ENCODE peak calls at places on chromosomes 16 and 17, in five cellular contexts. M is GM06990, G is AG09309, Z is lung, I is A549. C is an unnamed sample.

GRCh38 chr16:3769013-3769412 is 51.7 kb upstream of the TRAP1 start:
- DNase-seq in I (no peak), G (no peak), M (no peak), Z (no peak), C (no peak)

GRCh38 chr16:72829846-72830620 is 217.9 kb downstream of the ZFHX3 start:
- DNase-seq in Z (no peak), G (no peak), I (no peak), M (no peak), C (no peak)

GRCh38 chr16:85178006-85178591 is 65.8 kb upstream of the CIBAR2 start:
- DNase-seq in Z (no peak), I (no peak), M (no peak), G (no peak), C (no peak)

GRCh38 chr17:28112199-28112995 is 69.9 kb downstream of the NLK start:
- DNase-seq in M (no peak), I (no peak), Z (no peak), G (no peak), C (no peak)

GRCh38 chr16:86723699-86724098 is 145.3 kb downstream of the FOXL1 start:
- DNase-seq in Z (no peak), I (no peak), G (no peak), M (no peak), C (no peak)

GRCh38 chr16:16018705-16019104 is 69.3 kb downstream of the ABCC1 start:
- DNase-seq in M (no peak), G (no peak), I (peak; percentile 61), Z (no peak), C (no peak)

GRCh38 chr16:90083139-90083538 is 6.0 kb upstream of the PRDM7 start:
- DNase-seq in Z (no peak), M (no peak), I (no peak), G (no peak), C (no peak)

GRCh38 chr16:68272501-68273209 is 8.3 kb downstream of the SLC7A6 start:
- DNase-seq in M (no peak), I (no peak), Z (no peak), G (no peak), C (peak; percentile 83)

GRCh38 chr17:75873587-75874322 is 4.6 kb downstream of the TRIM47 start:
- DNase-seq in I (no peak), Z (no peak), G (no peak), M (no peak), C (no peak)

GRCh38 chr17:9028632-9029570 is 7.6 kb downstream of the NTN1 start:
- DNase-seq in Z (no peak), M (no peak), I (no peak), G (no peak), C (no peak)

GRCh38 chr16:35311475-35311874 is 1852.1 kb downstream of the TP53TG3F start:
- DNase-seq in Z (no peak), M (no peak), I (no peak), G (no peak), C (no peak)

GRCh38 chr17:3801043-3801746 is at the start of gene ITGAE:
- DNase-seq in M (no peak), G (no peak), I (no peak), Z (no peak), C (no peak)

GRCh38 chr17:18323007-18323406 is 7.9 kb downstream of the SMCR8 start:
- DNase-seq in I (peak; percentile 45), Z (no peak), G (no peak), M (no peak), C (no peak)

GRCh38 chr16:84823484-84823883 is 3.7 kb downstream of the CRISPLD2 start:
- DNase-seq in Z (no peak), M (no peak), I (no peak), G (no peak), C (no peak)

GRCh38 chr17:17515921-17516295 is 19.7 kb upstream of the RASD1 start:
- DNase-seq in M (no peak), G (peak; percentile 48), Z (no peak), I (no peak), C (no peak)

GRCh38 chr17:61335105-61335844 is 64.4 kb upstream of the TBX2 start:
- DNase-seq in Z (no peak), G (no peak), I (peak; percentile 78), M (no peak), C (no peak)

GRCh38 chr17:3672571-3672970 is 4.0 kb downstream of the EMC6 start:
- DNase-seq in I (no peak), Z (no peak), M (no peak), G (no peak), C (no peak)

GRCh38 chr17:27245230-27245696 is 48.7 kb upstream of the WSB1 start:
- DNase-seq in M (peak; percentile 76), G (peak; percentile 62), Z (peak; percentile 87), I (peak; percentile 90), C (peak; percentile 51)

GRCh38 chr17:12395733-12396354 is 269.8 kb upstream of the MYOCD start:
- DNase-seq in Z (peak; percentile 25), G (no peak), M (no peak), I (peak; percentile 61), C (no peak)

GRCh38 chr16:4696905-4697866 is 3.8 kb downstream of the NUDT16L1 start:
- DNase-seq in I (no peak), G (no peak), M (no peak), Z (no peak), C (no peak)

GRCh38 chr16:49821614-49822282 is 34.2 kb downstream of the ZNF423 start:
- DNase-seq in M (no peak), I (no peak), Z (no peak), G (no peak), C (no peak)

GRCh38 chr17:31609331-31609730 is 217.9 kb downstream of the RAB11FIP4 start:
- DNase-seq in G (no peak), Z (no peak), M (no peak), I (no peak), C (no peak)

GRCh38 chr16:75038036-75038959 is 39.5 kb downstream of the ZNRF1 start:
- DNase-seq in M (no peak), G (no peak), I (no peak), Z (no peak), C (no peak)

GRCh38 chr16:66953462-66954096 is 7.5 kb upstream of the CES3 start:
- DNase-seq in G (no peak), M (no peak), Z (no peak), I (no peak), C (no peak)

GRCh38 chr16:55370762-55371482 is 46.9 kb downstream of the IRX6 start:
- DNase-seq in M (peak; percentile 12), G (peak; percentile 14), Z (peak; percentile 50), I (peak; percentile 32), C (no peak)

GRCh38 chr17:78316867-78317816 is 42.7 kb downstream of the SOCS3 start:
- DNase-seq in G (no peak), Z (peak; percentile 82), I (peak; percentile 84), M (no peak), C (no peak)

GRCh38 chr17:80695979-80696378 is 151.3 kb downstream of the RPTOR start:
- DNase-seq in Z (no peak), M (no peak), I (no peak), G (no peak), C (no peak)

GRCh38 chr17:75592364-75593020 is 4.9 kb downstream of the MYO15B start:
- DNase-seq in M (peak; percentile 9), I (no peak), Z (no peak), G (no peak), C (no peak)

GRCh38 chr17:6454495-6455320 is 10.5 kb downstream of the PIMREG start:
- DNase-seq in M (no peak), I (no peak), Z (no peak), G (no peak), C (no peak)

GRCh38 chr17:69502488-69502887 is 88.0 kb downstream of the MAP2K6 start:
- DNase-seq in G (no peak), M (no peak), I (no peak), Z (no peak), C (no peak)

GRCh38 chr17:69500911-69501429 is 86.5 kb downstream of the MAP2K6 start:
- DNase-seq in G (no peak), Z (no peak), I (no peak), M (no peak), C (no peak)

GRCh38 chr17:69499301-69499700 is 84.8 kb downstream of the MAP2K6 start:
- DNase-seq in G (no peak), Z (no peak), M (no peak), I (no peak), C (no peak)

GRCh38 chr17:69503711-69504110 is 89.2 kb downstream of the MAP2K6 start:
- DNase-seq in Z (no peak), M (peak; percentile 68), G (no peak), I (no peak), C (no peak)

GRCh38 chr17:69501591-69502468 is 87.3 kb downstream of the MAP2K6 start:
- DNase-seq in Z (peak; percentile 44), I (peak; percentile 63), G (no peak), M (no peak), C (no peak)
- H3K4me3 ChIP-seq in Z (no peak overlapping the region), I (peak overlapping the region; percentile 30), G (no peak overlapping the region), M (no peak overlapping the region), C (no peak overlapping the region)

DNA sequence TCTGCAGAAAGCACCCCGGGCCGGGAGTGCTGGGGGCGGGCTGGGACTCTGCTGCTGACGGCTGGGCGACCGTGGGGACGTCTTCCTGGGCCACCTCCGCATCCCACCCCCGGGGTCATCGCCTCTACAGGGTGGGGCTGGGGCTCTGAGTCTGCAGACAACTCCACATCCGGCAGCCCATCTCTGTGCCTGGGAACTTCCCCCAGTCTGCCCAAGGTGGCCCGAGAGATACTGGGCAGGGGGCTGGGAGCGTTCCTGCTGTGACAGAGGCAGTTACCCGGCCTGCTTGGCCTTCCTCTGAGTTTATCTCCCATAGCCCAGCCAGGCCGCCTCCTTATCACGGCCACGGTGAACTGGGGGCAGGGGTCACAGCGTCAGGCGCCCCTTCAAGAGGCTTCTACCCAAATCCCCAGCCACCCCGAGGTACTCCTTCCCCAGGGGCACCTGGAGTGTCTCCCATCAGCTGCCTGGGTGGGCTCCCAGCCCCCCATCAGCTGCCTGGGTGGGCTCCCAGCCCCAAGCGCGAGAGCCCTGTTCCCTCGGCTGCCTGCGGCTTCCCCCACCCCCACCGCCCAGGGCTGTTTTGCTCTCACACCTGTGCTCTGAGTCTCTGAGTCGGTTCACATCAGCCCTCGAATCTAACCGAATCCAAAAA is 15.5 kb upstream of the CBFA2T3 start:
- DNase-seq in G (no peak), M (no peak), Z (no peak), I (no peak), C (no peak)
- H3K4me3 ChIP-seq in G (no peak overlapping the region), M (no peak overlapping the region), Z (no peak overlapping the region), I (no peak overlapping the region), C (no peak overlapping the region)

GRCh38 chr17:48037036-48037881 is at the start of gene COPZ2:
- DNase-seq in I (peak; percentile 71), M (peak; percentile 52), G (no peak), Z (peak; percentile 63), C (peak; percentile 56)
- H3K4me3 ChIP-seq in I (peak within 1 kb of the TSS; percentile 63), M (peak within 1 kb of the TSS; percentile 64), G (peak within 1 kb of the TSS; percentile 64), Z (peak within 1 kb of the TSS; percentile 40), C (peak within 1 kb of the TSS; percentile 73)

GRCh38 chr16:2037631-2038358 is 9.8 kb downstream of the NTHL1 start:
- DNase-seq in Z (no peak), M (no peak), G (no peak), I (no peak), C (no peak)
- H3K4me3 ChIP-seq in Z (no peak overlapping the region), M (no peak overlapping the region), G (no peak overlapping the region), I (no peak overlapping the region), C (no peak overlapping the region)

C was measured in CD8-positive, alpha-beta T cell.